ENCODE peak calls at places on chromosome 16, in ten cellular contexts. H is adrenal gland; P is substantia nigra; R is pancreas; X is A549; S is CD4-positive, alpha-beta memory T cell; K is brain microvascular endothelial cell; Z is transverse colon; D is foreskin keratinocyte; O is naive thymus-derived CD4-positive, alpha-beta T cell. C is an unnamed sample.

GRCh38 chr16:12951392-12951791 is 50.0 kb downstream of the SHISA9 start:
- DNase-seq in H (no peak), P (no peak), R (peak), X (no peak), S (no peak), K (no peak), Z (no peak), D (no peak), O (no peak), C (no peak)

GRCh38 chr16:47492428-47493357 is 31.6 kb downstream of the PHKB start:
- DNase-seq in H (peak), P (peak), R (no peak), X (no peak), S (no peak), K (peak), Z (peak), D (no peak), O (no peak), C (no peak)

GRCh38 chr16:8120001-8120400 is 470.3 kb downstream of the TMEM114 start:
- DNase-seq in H (no peak), P (no peak), R (no peak), X (no peak), S (no peak), K (no peak), Z (no peak), D (no peak), O (no peak), C (no peak)

GRCh38 chr16:64152010-64152767 is 969.7 kb downstream of the CDH11 start:
- DNase-seq in H (no peak), P (no peak), R (no peak), X (no peak), S (no peak), K (no peak), Z (no peak), D (no peak), O (no peak), C (no peak)

GRCh38 chr16:2675021-2675420 is 7.3 kb upstream of the KCTD5 start:
- DNase-seq in H (no peak), P (no peak), R (no peak), X (no peak), S (no peak), K (no peak), Z (no peak), D (no peak), O (no peak), C (no peak)

GRCh38 chr16:27216297-27216885 is 13.1 kb downstream of the KDM8 start:
- DNase-seq in H (no peak), P (no peak), R (no peak), X (no peak), S (no peak), K (no peak), Z (no peak), D (no peak), O (no peak), C (no peak)

GRCh38 chr16:73082608-73083007 is 34.7 kb upstream of the ZFHX3 start:
- DNase-seq in H (peak), P (no peak), R (no peak), X (no peak), S (no peak), K (peak), Z (no peak), D (peak), O (no peak), C (no peak)

GRCh38 chr16:53884748-53885147 is 180.8 kb downstream of the FTO start:
- DNase-seq in H (no peak), P (no peak), R (no peak), X (no peak), S (no peak), K (peak), Z (no peak), D (no peak), O (no peak), C (no peak)

GRCh38 chr16:11405331-11406176 is 60.3 kb downstream of the RMI2 start:
- DNase-seq in H (peak), P (no peak), R (no peak), X (peak), S (no peak), K (peak), Z (peak), D (no peak), O (peak), C (no peak)

GRCh38 chr16:80500116-80500859 is 40.5 kb upstream of the DYNLRB2 start:
- DNase-seq in H (no peak), P (no peak), R (no peak), X (no peak), S (no peak), K (no peak), Z (no peak), D (no peak), O (no peak), C (no peak)

GRCh38 chr16:9139965-9140364 is 48.5 kb downstream of the HAPSTR1 start:
- DNase-seq in H (no peak), P (no peak), R (no peak), X (no peak), S (no peak), K (peak), Z (no peak), D (no peak), O (no peak), C (no peak)

GRCh38 chr16:30768583-30769181 is 6.6 kb downstream of the RNF40 start:
- DNase-seq in H (no peak), P (no peak), R (no peak), X (no peak), S (no peak), K (no peak), Z (no peak), D (no peak), O (no peak), C (no peak)

GRCh38 chr16:82609140-82609539 is 17.6 kb upstream of the CDH13 start:
- DNase-seq in H (no peak), P (no peak), R (no peak), X (no peak), S (no peak), K (no peak), Z (no peak), D (no peak), O (no peak), C (no peak)

GRCh38 chr16:25256821-25257503 is 683 bp downstream of the ZKSCAN2 start:
- DNase-seq in H (peak), P (no peak), R (peak), X (peak), S (no peak), K (peak), Z (peak), D (no peak), O (peak), C (no peak)

GRCh38 chr16:15996432-15997109 is 47.2 kb downstream of the ABCC1 start:
- DNase-seq in H (peak), P (no peak), R (no peak), X (peak), S (no peak), K (peak), Z (no peak), D (no peak), O (no peak), C (no peak)

GRCh38 chr16:82047374-82047773 is 12.3 kb downstream of the HSD17B2 start:
- DNase-seq in H (no peak), P (no peak), R (no peak), X (no peak), S (no peak), K (no peak), Z (no peak), D (no peak), O (no peak), C (no peak)

GRCh38 chr16:64094170-64094960 is 1027.5 kb downstream of the CDH11 start:
- DNase-seq in H (no peak), P (no peak), R (no peak), X (no peak), S (no peak), K (peak), Z (no peak), D (no peak), O (no peak), C (no peak)

GRCh38 chr16:49015189-49015540 is 266.5 kb downstream of the CBLN1 start:
- DNase-seq in H (no peak), P (no peak), R (no peak), X (no peak), S (no peak), K (no peak), Z (no peak), D (no peak), O (no peak), C (no peak)

GRCh38 chr16:53781023-53781605 is 77.2 kb downstream of the FTO start:
- DNase-seq in H (no peak), P (no peak), R (no peak), X (no peak), S (no peak), K (no peak), Z (no peak), D (no peak), O (no peak), C (no peak)

GRCh38 chr16:25126820-25127232 is 15.3 kb downstream of the LCMT1 start:
- DNase-seq in H (peak), P (no peak), R (peak), X (peak), S (no peak), K (peak), Z (peak), D (peak), O (peak), C (peak)

GRCh38 chr16:81035975-81036750 is 521 bp downstream of the ATMIN start:
- DNase-seq in H (peak), P (peak), R (peak), X (peak), S (peak), K (peak), Z (peak), D (no peak), O (peak), C (no peak)

GRCh38 chr16:73569266-73569665 is 521.3 kb upstream of the ZFHX3 start:
- DNase-seq in H (no peak), P (no peak), R (no peak), X (no peak), S (no peak), K (no peak), Z (no peak), D (no peak), O (no peak), C (no peak)

GRCh38 chr16:9906218-9906617 is 276.0 kb downstream of the GRIN2A start:
- DNase-seq in H (no peak), P (no peak), R (no peak), X (no peak), S (no peak), K (no peak), Z (no peak), D (no peak), O (no peak), C (no peak)

GRCh38 chr16:20740901-20741491 is 622 bp downstream of the THUMPD1 start:
- DNase-seq in H (peak), P (peak), R (peak), X (peak), S (peak), K (peak), Z (peak), D (peak), O (peak), C (peak)

GRCh38 chr16:12319464-12320030 is 343.0 kb downstream of the SNX29 start:
- DNase-seq in H (no peak), P (no peak), R (no peak), X (no peak), S (no peak), K (no peak), Z (no peak), D (no peak), O (no peak), C (no peak)

GRCh38 chr16:61836804-61837398 is 199.3 kb downstream of the CDH8 start:
- DNase-seq in H (no peak), P (no peak), R (no peak), X (no peak), S (no peak), K (peak), Z (no peak), D (no peak), O (no peak), C (peak)

GRCh38 chr16:84175351-84176081 is 11.3 kb downstream of the TAF1C start:
- DNase-seq in H (peak), P (peak), R (no peak), X (peak), S (peak), K (peak), Z (peak), D (peak), O (peak), C (peak)

GRCh38 chr16:1494129-1494640 is 1.0 kb downstream of the TELO2 start:
- DNase-seq in H (peak), P (no peak), R (no peak), X (peak), S (no peak), K (peak), Z (peak), D (no peak), O (no peak), C (no peak)

GRCh38 chr16:2785101-2785991 is 2.0 kb downstream of the PRSS33 start:
- DNase-seq in H (peak), P (no peak), R (peak), X (no peak), S (peak), K (no peak), Z (peak), D (no peak), O (no peak), C (no peak)

GRCh38 chr16:86862596-86862995 is 284.2 kb downstream of the FOXL1 start:
- DNase-seq in H (no peak), P (no peak), R (peak), X (no peak), S (no peak), K (peak), Z (no peak), D (no peak), O (no peak), C (no peak)

GRCh38 chr16:83023640-83024039 is 396.9 kb downstream of the CDH13 start:
- DNase-seq in H (no peak), P (no peak), R (no peak), X (no peak), S (no peak), K (no peak), Z (no peak), D (no peak), O (no peak), C (no peak)

GRCh38 chr16:54282923-54283734 is 3.5 kb downstream of the IRX3 start:
- DNase-seq in H (no peak), P (no peak), R (no peak), X (no peak), S (no peak), K (no peak), Z (no peak), D (no peak), O (no peak), C (no peak)

GRCh38 chr16:83125999-83126568 is 499.3 kb downstream of the CDH13 start:
- DNase-seq in H (no peak), P (no peak), R (no peak), X (no peak), S (no peak), K (no peak), Z (no peak), D (no peak), O (no peak), C (no peak)

GRCh38 chr16:89246903-89247733 is 29.6 kb downstream of the ZNF778 start:
- DNase-seq in H (peak), P (peak), R (peak), X (peak), S (peak), K (peak), Z (peak), D (no peak), O (peak), C (peak)
- H3K27ac ChIP-seq in H (no peak), P (no peak), R (no peak), X (peak), S (no peak), K (no peak), Z (peak), D (peak), O (peak), C (no peak)

DNA sequence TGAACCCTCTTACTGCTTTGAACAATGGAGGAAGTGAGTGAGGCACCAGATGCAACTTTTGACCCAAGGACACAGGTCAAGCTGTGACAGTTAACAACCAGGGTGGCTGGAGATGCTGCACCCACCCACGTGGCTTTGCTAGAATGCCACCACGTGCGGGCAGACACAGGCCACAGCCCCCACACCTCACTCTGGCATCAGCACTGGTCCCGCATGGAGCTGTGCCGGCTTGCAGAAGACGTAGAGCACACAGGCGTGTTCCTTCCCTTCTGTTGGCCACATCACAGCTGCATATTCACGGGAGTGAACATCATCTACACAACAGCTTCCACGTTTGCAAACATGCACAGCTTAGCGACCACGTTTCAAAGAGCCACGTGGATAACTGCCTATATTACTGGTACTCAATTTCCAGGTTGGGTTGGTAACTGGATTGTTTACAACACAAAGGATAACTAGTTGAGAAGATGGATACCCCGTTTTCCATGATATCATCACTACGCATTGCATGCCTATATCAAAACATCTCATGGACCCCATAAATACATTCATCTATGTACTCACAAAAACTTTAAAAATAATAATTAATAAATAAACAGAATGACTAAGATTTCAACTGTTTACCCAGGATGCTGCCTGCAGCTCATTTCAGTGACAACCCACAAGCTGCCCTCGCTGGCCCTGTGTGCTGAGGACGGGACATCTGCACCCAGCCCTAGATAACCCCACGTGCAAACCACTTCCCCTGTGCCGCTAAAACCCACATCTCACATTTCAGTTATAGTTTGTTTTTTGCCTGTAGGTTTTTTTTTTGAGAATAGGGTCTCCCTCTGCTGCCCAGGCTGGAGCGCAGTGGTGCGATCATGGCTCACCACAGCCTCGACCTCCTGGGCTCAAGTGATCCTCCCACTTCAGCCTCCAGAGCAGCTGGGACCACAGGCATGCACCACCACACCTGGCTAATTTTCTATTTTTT is 132.0 kb downstream of the ANKRD11 start:
- DNase-seq in H (no peak), P (no peak), R (no peak), X (no peak), S (peak), K (no peak), Z (peak), D (no peak), O (no peak), C (no peak)
- H3K27ac ChIP-seq in H (no peak), P (peak), R (no peak), X (no peak), S (peak), K (no peak), Z (no peak), D (no peak), O (peak), C (no peak)

GRCh38 chr16:85708338-85708737 is 19.6 kb upstream of the GINS2 start:
- DNase-seq in H (no peak), P (no peak), R (no peak), X (no peak), S (no peak), K (no peak), Z (no peak), D (no peak), O (no peak), C (no peak)
- H3K27ac ChIP-seq in H (no peak), P (no peak), R (no peak), X (no peak), S (no peak), K (no peak), Z (no peak), D (no peak), O (no peak), C (no peak)

GRCh38 chr16:66359811-66360608 is 6.5 kb upstream of the CDH5 start:
- DNase-seq in H (no peak), P (no peak), R (no peak), X (no peak), S (no peak), K (no peak), Z (no peak), D (no peak), O (no peak), C (no peak)

GRCh38 chr16:66360624-66361324 is 5.7 kb upstream of the CDH5 start:
- DNase-seq in H (no peak), P (no peak), R (no peak), X (no peak), S (no peak), K (no peak), Z (no peak), D (no peak), O (no peak), C (no peak)

GRCh38 chr16:66357523-66357928 is 9.0 kb upstream of the CDH5 start:
- DNase-seq in H (peak), P (peak), R (no peak), X (peak), S (no peak), K (peak), Z (peak), D (peak), O (no peak), C (peak)

GRCh38 chr16:66358231-66358630 is 8.3 kb upstream of the CDH5 start:
- DNase-seq in H (no peak), P (no peak), R (no peak), X (no peak), S (no peak), K (no peak), Z (no peak), D (peak), O (no peak), C (no peak)

GRCh38 chr16:66359012-66359411 is 7.5 kb upstream of the CDH5 start:
- DNase-seq in H (no peak), P (no peak), R (no peak), X (peak), S (no peak), K (no peak), Z (no peak), D (peak), O (no peak), C (no peak)
- H3K27ac ChIP-seq in H (no peak), P (no peak), R (no peak), X (peak), S (no peak), K (no peak), Z (no peak), D (no peak), O (no peak), C (no peak)

DNA sequence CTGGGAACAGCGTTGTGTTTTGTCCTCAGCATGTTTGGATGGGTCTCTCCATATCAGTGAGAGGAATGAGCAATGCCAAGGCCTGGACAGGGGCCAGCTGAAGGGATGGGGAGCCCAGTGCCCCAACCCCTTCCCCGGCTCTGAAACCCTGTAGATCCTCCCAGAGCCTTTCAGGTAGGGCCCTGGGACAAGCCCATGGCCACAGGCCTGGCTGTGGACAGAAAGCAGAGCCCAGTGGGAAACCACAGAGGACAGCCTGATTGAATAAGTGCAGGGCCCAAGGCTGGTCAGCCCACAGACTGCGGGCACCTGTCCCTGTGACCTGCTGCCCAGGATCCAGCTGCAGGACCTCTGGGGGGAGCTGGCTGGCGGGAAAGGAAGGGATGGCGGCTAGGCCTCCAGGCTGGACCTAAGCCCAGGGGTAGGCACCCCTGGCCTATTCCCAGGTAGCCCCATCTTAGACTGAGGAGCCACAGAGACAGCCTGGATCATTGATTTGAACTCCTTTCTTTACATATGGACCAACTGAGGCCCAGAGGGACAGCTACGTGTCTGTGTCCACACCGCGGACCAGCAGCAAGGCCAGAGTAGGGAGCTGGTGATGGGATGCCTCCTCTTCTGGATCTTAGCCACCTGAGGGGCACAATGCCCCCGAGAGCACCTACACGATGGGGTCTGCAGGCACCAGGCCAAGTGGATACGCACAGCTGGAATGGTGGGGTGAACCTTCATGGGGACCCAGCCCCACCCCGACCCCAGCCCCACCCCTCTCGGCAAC is 1.3 kb downstream of the CCDC102A start:
- DNase-seq in H (no peak), P (no peak), R (no peak), X (no peak), S (no peak), K (no peak), Z (no peak), D (no peak), O (peak), C (no peak)
- H3K27ac ChIP-seq in H (no peak), P (no peak), R (no peak), X (peak), S (peak), K (no peak), Z (peak), D (no peak), O (peak), C (no peak)

C was measured in caudate nucleus.